ENCODE peak calls at places on chromosomes 5 and 9, in seven cellular contexts. Q is GM06990, V is HCT116, A is activated B cell treated with CpG ODN at 0.5 μM for 24 hours, N is GM13976, G is fibroblast of the aortic adventitia, U is body of pancreas. K is an unnamed sample.

GRCh38 chr5:73853091-73853490 is 227.1 kb downstream of the ARHGEF28 start:
- DNase-seq in G (peak), A (no peak), N (no peak), U (no peak), Q (no peak), V (no peak), K (no peak)

GRCh38 chr9:123983047-123983446 is 28.5 kb upstream of the LHX2 start:
- DNase-seq in V (no peak), N (no peak), U (no peak), Q (no peak), G (no peak), A (no peak), K (no peak)

GRCh38 chr9:105608685-105609598 is 51.0 kb downstream of the FKTN start:
- DNase-seq in Q (no peak), V (peak), G (peak), N (peak), U (peak), A (no peak), K (peak)

GRCh38 chr5:115452083-115452482 is 92.5 kb downstream of the FEM1C start:
- DNase-seq in G (no peak), A (no peak), U (no peak), Q (no peak), N (no peak), V (no peak), K (no peak)

GRCh38 chr5:135308752-135309151 is 90.3 kb downstream of the MACROH2A1 start:
- DNase-seq in N (no peak), V (no peak), U (no peak), Q (no peak), G (no peak), A (no peak), K (no peak)

GRCh38 chr5:172150514-172151425 is 37.3 kb downstream of the STK10 start:
- DNase-seq in A (no peak), Q (peak), U (peak), N (peak), G (no peak), V (no peak), K (peak)

GRCh38 chr9:130845901-130846381 is 10.9 kb downstream of the ABL1 start:
- DNase-seq in U (no peak), G (peak), V (no peak), N (no peak), Q (no peak), A (no peak), K (no peak)

GRCh38 chr9:92790542-92791527 is 26.2 kb upstream of the BICD2 start:
- DNase-seq in G (peak), V (peak), N (peak), A (peak), Q (no peak), U (peak), K (peak)

GRCh38 chr5:111463304-111463703 is 49.0 kb downstream of the STARD4 start:
- DNase-seq in G (no peak), U (no peak), V (no peak), A (no peak), N (no peak), Q (no peak), K (no peak)

GRCh38 chr9:113772121-113772885 is 103.8 kb upstream of the ZNF618 start:
- DNase-seq in Q (no peak), N (no peak), A (no peak), U (peak), V (no peak), G (peak), K (no peak)

GRCh38 chr5:173598686-173599085 is 17.8 kb downstream of the BOD1 start:
- DNase-seq in U (no peak), N (no peak), V (no peak), Q (no peak), G (no peak), A (no peak), K (no peak)

GRCh38 chr5:1343315-1343751 is 1.6 kb downstream of the CLPTM1L start:
- DNase-seq in U (no peak), N (no peak), V (no peak), A (no peak), G (no peak), Q (no peak), K (no peak)

GRCh38 chr5:177066227-177066626 is 20.5 kb upstream of the FGFR4 start:
- DNase-seq in A (no peak), G (no peak), N (no peak), Q (no peak), U (no peak), V (no peak), K (no peak)

GRCh38 chr5:142506756-142507155 is 179.1 kb downstream of the FGF1 start:
- DNase-seq in U (no peak), A (no peak), G (peak), Q (no peak), N (no peak), V (no peak), K (no peak)
- TF ChIP-seq CTCF in U (no peak), A (no peak), G (no peak), Q (no peak), N (no peak), V (no peak), K (no peak)

GRCh38 chr9:97749928-97750327 is 52.8 kb upstream of the XPA start:
- DNase-seq in A (no peak), G (no peak), N (no peak), V (no peak), U (no peak), Q (no peak), K (no peak)
- TF ChIP-seq CTCF in A (no peak), G (no peak), N (no peak), V (no peak), U (no peak), Q (no peak), K (no peak)

DNA sequence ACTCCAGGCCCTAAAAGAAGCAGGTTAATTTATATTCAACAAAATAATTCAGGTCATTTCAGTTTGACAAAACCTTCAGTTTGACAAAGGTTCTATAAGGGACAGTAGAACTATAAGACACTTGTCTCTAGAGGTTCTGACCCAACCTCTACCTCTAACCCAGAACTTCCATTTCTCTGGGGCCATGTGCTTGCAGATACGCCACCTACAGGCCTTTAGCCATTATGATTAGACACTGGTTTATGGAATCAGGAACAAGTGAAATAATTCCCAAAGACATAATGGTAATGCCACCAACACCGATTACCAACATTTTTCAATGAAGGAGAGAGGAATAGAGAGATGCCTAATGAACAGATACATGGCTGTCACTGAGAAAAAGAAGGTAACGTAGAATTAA is 733.9 kb downstream of the PRELID2 start:
- DNase-seq in U (peak), G (no peak), Q (no peak), V (peak), A (no peak), N (no peak), K (no peak)
- TF ChIP-seq CTCF in U (peak), G (peak), Q (peak), V (peak), A (no peak), N (peak), K (peak)

DNA sequence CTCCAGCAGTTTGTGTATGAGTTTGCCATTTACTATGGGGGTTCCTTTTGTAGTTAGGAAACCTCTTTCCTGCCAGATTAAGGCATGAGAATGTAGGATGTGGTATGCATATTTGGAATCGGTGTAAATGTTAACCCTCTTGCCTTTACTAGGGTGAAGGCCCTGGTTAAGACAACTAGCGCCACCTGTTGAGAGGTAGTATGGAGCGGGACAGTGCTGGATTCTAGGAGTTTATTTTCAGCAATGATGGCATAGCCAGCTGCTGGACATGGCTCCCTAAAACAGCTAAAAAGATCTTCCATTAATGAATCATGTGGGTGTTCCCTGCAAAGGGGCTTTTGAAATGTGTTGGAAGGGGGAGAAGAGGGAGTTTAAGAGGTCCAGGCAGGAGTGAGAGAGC is 30.7 kb upstream of the GPX3 start:
- DNase-seq in Q (no peak), V (no peak), U (no peak), N (no peak), A (no peak), G (no peak), K (no peak)
- TF ChIP-seq CTCF in Q (peak), V (peak), U (no peak), N (no peak), A (no peak), G (no peak), K (peak)

DNA sequence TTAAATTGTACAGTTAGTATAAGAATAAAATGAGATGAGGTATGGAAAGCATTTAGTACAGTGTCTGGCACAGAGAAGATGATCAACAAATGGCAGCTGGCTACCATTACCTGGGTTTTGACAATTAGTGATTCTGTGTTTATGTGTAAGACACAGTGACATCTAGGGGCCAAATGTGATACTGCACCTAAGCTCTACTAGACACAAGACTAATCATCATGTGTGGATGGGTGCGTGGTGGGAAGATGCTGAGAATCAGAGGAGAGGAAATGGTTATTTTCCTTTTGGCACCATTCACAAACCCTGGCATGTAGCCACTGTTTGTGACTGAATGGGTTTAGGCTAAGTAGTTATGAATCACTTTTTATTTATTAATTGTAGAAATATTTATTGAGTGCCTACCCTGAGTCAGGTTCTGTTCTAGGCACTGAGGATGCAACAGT is 109.8 kb upstream of the TBC1D2 start:
- DNase-seq in U (no peak), A (no peak), Q (no peak), N (no peak), V (peak), G (peak), K (no peak)
- TF ChIP-seq CTCF in U (peak), A (no peak), Q (peak), N (peak), V (peak), G (peak), K (peak)

GRCh38 chr5:137796279-137796678 is 42.1 kb upstream of the HNRNPA0 start:
- DNase-seq in Q (no peak), G (no peak), A (no peak), U (no peak), N (no peak), V (no peak), K (no peak)

GRCh38 chr5:137794863-137795262 is 40.7 kb upstream of the HNRNPA0 start:
- DNase-seq in G (no peak), V (no peak), Q (no peak), N (no peak), U (no peak), A (no peak), K (no peak)

GRCh38 chr5:137791803-137792202 is 37.6 kb upstream of the HNRNPA0 start:
- DNase-seq in A (no peak), V (no peak), Q (no peak), G (no peak), U (no peak), N (no peak), K (no peak)

GRCh38 chr5:137791387-137791786 is 37.2 kb upstream of the HNRNPA0 start:
- DNase-seq in A (no peak), N (no peak), U (no peak), Q (no peak), V (no peak), G (no peak), K (no peak)

DNA sequence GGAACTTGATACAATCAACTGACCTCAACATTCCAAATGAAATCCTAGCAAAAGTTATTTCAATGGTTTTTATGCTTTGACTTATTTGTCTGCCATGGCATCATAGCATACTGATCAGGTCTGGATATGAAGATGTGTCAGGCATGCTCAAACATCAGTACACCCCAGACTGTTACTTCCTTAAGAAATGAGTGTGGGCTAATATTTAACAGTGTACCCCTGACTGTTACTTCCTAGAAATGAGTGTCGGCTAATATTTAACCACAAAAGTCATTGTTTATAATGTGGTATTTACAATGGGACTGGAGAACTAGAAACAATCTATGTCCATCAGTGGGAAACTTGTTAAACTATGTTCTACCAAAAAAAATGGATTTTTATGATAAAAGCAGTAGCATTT is 38.1 kb upstream of the HNRNPA0 start:
- DNase-seq in A (no peak), Q (no peak), N (no peak), U (no peak), V (no peak), G (no peak), K (no peak)
- TF ChIP-seq CTCF in A (no peak), Q (no peak), N (no peak), U (no peak), V (no peak), G (no peak), K (no peak)

GRCh38 chr9:27714388-27714787 is 141.1 kb upstream of the C9orf72 start:
- DNase-seq in U (no peak), G (no peak), Q (no peak), N (no peak), V (no peak), A (no peak), K (no peak)
- TF ChIP-seq CTCF in U (no peak), G (no peak), Q (no peak), N (no peak), V (no peak), A (no peak), K (no peak)

GRCh38 chr5:95238560-95239325 is 46.2 kb downstream of the MCTP1 start:
- DNase-seq in G (peak), Q (no peak), A (no peak), U (no peak), V (no peak), N (peak), K (peak)
- TF ChIP-seq CTCF in G (peak), Q (peak), A (no peak), U (no peak), V (no peak), N (no peak), K (peak)

GRCh38 chr5:15499528-15500325 is at the start of gene FBXL7:
- DNase-seq in U (peak), A (no peak), G (peak), N (peak), Q (peak), V (no peak), K (peak)

GRCh38 chr5:15500326-15500958 is 462 bp downstream of the FBXL7 start:
- DNase-seq in Q (peak), G (peak), V (no peak), A (no peak), U (peak), N (no peak), K (no peak)

GRCh38 chr5:15496886-15497285 is 3.1 kb upstream of the FBXL7 start:
- DNase-seq in A (no peak), N (no peak), Q (no peak), G (no peak), U (no peak), V (no peak), K (no peak)

GRCh38 chr5:15502208-15502607 is 2.2 kb downstream of the FBXL7 start:
- DNase-seq in N (no peak), Q (no peak), V (no peak), U (no peak), A (no peak), G (peak), K (no peak)

GRCh38 chr5:15501057-15501791 is 1.2 kb downstream of the FBXL7 start:
- DNase-seq in Q (no peak), N (peak), G (peak), V (no peak), A (no peak), U (peak), K (no peak)
- TF ChIP-seq CTCF in Q (no peak), N (no peak), G (peak), V (no peak), A (no peak), U (no peak), K (no peak)

K was measured in GM13977.